ENCODE peak calls at places on chromosomes 2 and 18, in eight cellular contexts. One of them, this sample, is unnamed.

GRCh38 chr2:219060821-219061791 is at the start of gene IHH:
- DNase-seq in fibroblast of lung: no peak
- DNase-seq in NCI-H69: peak
- DNase-seq in AML-193: no peak
- DNase-seq in GM06990: no peak
- DNase-seq in NCI-H748 treated with DMSO at 0.1 percent for 48 hours: no peak
- DNase-seq in upper lobe of right lung: peak
- DNase-seq in heart left ventricle: no peak
- DNase-seq in this sample: no peak

GRCh38 chr2:136116111-136116812 is 1.7 kb downstream of the CXCR4 start:
- DNase-seq in upper lobe of right lung: peak
- DNase-seq in GM06990: peak
- DNase-seq in NCI-H748 treated with DMSO at 0.1 percent for 48 hours: no peak
- DNase-seq in heart left ventricle: peak
- DNase-seq in AML-193: peak
- DNase-seq in fibroblast of lung: no peak
- DNase-seq in NCI-H69: peak
- DNase-seq in this sample: peak

GRCh38 chr2:61658841-61659780 is 121.0 kb upstream of the XPO1 start:
- DNase-seq in fibroblast of lung: peak
- DNase-seq in AML-193: peak
- DNase-seq in heart left ventricle: no peak
- DNase-seq in upper lobe of right lung: no peak
- DNase-seq in NCI-H748 treated with DMSO at 0.1 percent for 48 hours: no peak
- DNase-seq in GM06990: peak
- DNase-seq in NCI-H69: peak
- DNase-seq in this sample: no peak

GRCh38 chr2:29878898-29879297 is 42.5 kb downstream of the ALK start:
- DNase-seq in AML-193: no peak
- DNase-seq in upper lobe of right lung: no peak
- DNase-seq in NCI-H69: no peak
- DNase-seq in GM06990: no peak
- DNase-seq in NCI-H748 treated with DMSO at 0.1 percent for 48 hours: no peak
- DNase-seq in heart left ventricle: no peak
- DNase-seq in fibroblast of lung: no peak
- DNase-seq in this sample: no peak

GRCh38 chr2:523698-524270 is 153.4 kb downstream of the TMEM18 start:
- DNase-seq in NCI-H69: no peak
- DNase-seq in NCI-H748 treated with DMSO at 0.1 percent for 48 hours: no peak
- DNase-seq in AML-193: no peak
- DNase-seq in fibroblast of lung: no peak
- DNase-seq in heart left ventricle: no peak
- DNase-seq in GM06990: no peak
- DNase-seq in upper lobe of right lung: no peak
- DNase-seq in this sample: no peak

GRCh38 chr2:218319813-218320360 is 27.6 kb upstream of the TMBIM1 start:
- DNase-seq in fibroblast of lung: no peak
- DNase-seq in heart left ventricle: no peak
- DNase-seq in NCI-H748 treated with DMSO at 0.1 percent for 48 hours: no peak
- DNase-seq in upper lobe of right lung: no peak
- DNase-seq in NCI-H69: peak
- DNase-seq in AML-193: no peak
- DNase-seq in GM06990: no peak
- DNase-seq in this sample: no peak

GRCh38 chr18:43393174-43393573 is 115.9 kb upstream of the SYT4 start:
- DNase-seq in fibroblast of lung: no peak
- DNase-seq in heart left ventricle: peak
- DNase-seq in upper lobe of right lung: no peak
- DNase-seq in NCI-H748 treated with DMSO at 0.1 percent for 48 hours: no peak
- DNase-seq in GM06990: no peak
- DNase-seq in NCI-H69: peak
- DNase-seq in AML-193: no peak
- DNase-seq in this sample: no peak

GRCh38 chr18:56329536-56329935 is 308.9 kb downstream of the TXNL1 start:
- DNase-seq in NCI-H69: no peak
- DNase-seq in AML-193: no peak
- DNase-seq in fibroblast of lung: no peak
- DNase-seq in upper lobe of right lung: no peak
- DNase-seq in heart left ventricle: no peak
- DNase-seq in GM06990: no peak
- DNase-seq in NCI-H748 treated with DMSO at 0.1 percent for 48 hours: no peak
- DNase-seq in this sample: no peak

GRCh38 chr18:8778386-8778785 is 73.0 kb downstream of the MTCL1 start:
- DNase-seq in GM06990: no peak
- DNase-seq in AML-193: no peak
- DNase-seq in NCI-H748 treated with DMSO at 0.1 percent for 48 hours: no peak
- DNase-seq in NCI-H69: peak
- DNase-seq in upper lobe of right lung: no peak
- DNase-seq in heart left ventricle: no peak
- DNase-seq in fibroblast of lung: no peak
- DNase-seq in this sample: no peak

GRCh38 chr2:188811522-188811921 is 162.7 kb upstream of the COL3A1 start:
- DNase-seq in AML-193: no peak
- DNase-seq in fibroblast of lung: peak
- DNase-seq in NCI-H748 treated with DMSO at 0.1 percent for 48 hours: no peak
- DNase-seq in GM06990: no peak
- DNase-seq in upper lobe of right lung: no peak
- DNase-seq in heart left ventricle: no peak
- DNase-seq in NCI-H69: no peak
- DNase-seq in this sample: no peak

GRCh38 chr2:181656450-181657261 is at the start of gene CERKL:
- DNase-seq in NCI-H69: peak
- DNase-seq in upper lobe of right lung: peak
- DNase-seq in AML-193: no peak
- DNase-seq in heart left ventricle: peak
- DNase-seq in NCI-H748 treated with DMSO at 0.1 percent for 48 hours: peak
- DNase-seq in GM06990: peak
- DNase-seq in fibroblast of lung: peak
- DNase-seq in this sample: peak

GRCh38 chr18:34957119-34957863 is 83.9 kb upstream of the MAPRE2 start:
- DNase-seq in upper lobe of right lung: no peak
- DNase-seq in GM06990: no peak
- DNase-seq in NCI-H69: peak
- DNase-seq in heart left ventricle: no peak
- DNase-seq in AML-193: no peak
- DNase-seq in fibroblast of lung: no peak
- DNase-seq in NCI-H748 treated with DMSO at 0.1 percent for 48 hours: no peak
- DNase-seq in this sample: no peak

GRCh38 chr18:11674119-11674518 is 14.9 kb upstream of the GNAL start:
- DNase-seq in AML-193: no peak
- DNase-seq in NCI-H69: no peak
- DNase-seq in NCI-H748 treated with DMSO at 0.1 percent for 48 hours: no peak
- DNase-seq in GM06990: no peak
- DNase-seq in fibroblast of lung: no peak
- DNase-seq in upper lobe of right lung: no peak
- DNase-seq in heart left ventricle: no peak
- DNase-seq in this sample: no peak

GRCh38 chr2:98607741-98608117 is 583 bp downstream of the COA5 start:
- DNase-seq in AML-193: no peak
- DNase-seq in GM06990: no peak
- DNase-seq in NCI-H69: no peak
- DNase-seq in heart left ventricle: no peak
- DNase-seq in upper lobe of right lung: no peak
- DNase-seq in NCI-H748 treated with DMSO at 0.1 percent for 48 hours: no peak
- DNase-seq in fibroblast of lung: peak
- DNase-seq in this sample: no peak

GRCh38 chr2:230124235-230124634 is 55.5 kb upstream of the SLC16A14 start:
- DNase-seq in fibroblast of lung: no peak
- DNase-seq in heart left ventricle: no peak
- DNase-seq in upper lobe of right lung: no peak
- DNase-seq in GM06990: no peak
- DNase-seq in NCI-H69: no peak
- DNase-seq in AML-193: peak
- DNase-seq in NCI-H748 treated with DMSO at 0.1 percent for 48 hours: no peak
- DNase-seq in this sample: no peak

GRCh38 chr2:16139663-16140610 is 199.6 kb downstream of the MYCN start:
- DNase-seq in GM06990: no peak
- DNase-seq in NCI-H69: no peak
- DNase-seq in NCI-H748 treated with DMSO at 0.1 percent for 48 hours: peak
- DNase-seq in AML-193: no peak
- DNase-seq in heart left ventricle: no peak
- DNase-seq in fibroblast of lung: no peak
- DNase-seq in upper lobe of right lung: no peak
- DNase-seq in this sample: no peak

This sample was measured in left ventricle myocardium superior.